ENCODE peak calls at places on chromosomes 2 and 18, in five cellular contexts. J, C, N, Q and Y are unnamed samples.

GRCh38 chr2:224892574-224893204 is 149.6 kb downstream of the DOCK10 start:
- DNase-seq in J (peak; percentile 3), Q (no peak), N (no peak), C (no peak), Y (no peak)

GRCh38 chr2:229713371-229714079 is 830 bp downstream of the DNER start:
- DNase-seq in Q (no peak), C (no peak), J (peak; percentile 12), N (no peak), Y (no peak)

GRCh38 chr2:159226059-159226461 is 60.4 kb downstream of the WDSUB1 start:
- DNase-seq in C (no peak), J (peak; percentile 85), N (no peak), Q (no peak), Y (no peak)

GRCh38 chr18:10015288-10015701 is 101.5 kb downstream of the VAPA start:
- DNase-seq in J (peak; percentile 73), N (no peak), C (no peak), Q (no peak), Y (no peak)

GRCh38 chr2:206614825-206615224 is 27.5 kb upstream of the FAM237A start:
- DNase-seq in C (no peak), Q (no peak), N (no peak), J (no peak), Y (no peak)

GRCh38 chr2:157421964-157422363 is 21.9 kb downstream of the CYTIP start:
- DNase-seq in J (no peak), C (no peak), Q (no peak), N (no peak), Y (no peak)

GRCh38 chr18:7021994-7022840 is 95.4 kb downstream of the LAMA1 start:
- DNase-seq in N (no peak), C (no peak), Q (no peak), J (peak; percentile 47), Y (peak; percentile 26)

GRCh38 chr2:236776695-236777251 is 207.1 kb downstream of the ACKR3 start:
- DNase-seq in N (no peak), J (peak; percentile 87), Q (no peak), C (no peak), Y (no peak)

GRCh38 chr2:56613917-56614316 is 430.1 kb downstream of the CCDC85A start:
- DNase-seq in J (peak; percentile 20), N (no peak), Q (no peak), C (no peak), Y (no peak)

GRCh38 chr2:101399001-101399794 is 11.9 kb upstream of the CREG2 start:
- DNase-seq in Q (no peak), N (no peak), C (no peak), J (no peak), Y (no peak)

GRCh38 chr2:19349911-19350677 is 8.3 kb downstream of the OSR1 start:
- DNase-seq in J (peak; percentile 39), C (peak; percentile 51), Q (no peak), N (peak; percentile 82), Y (peak; percentile 8)

GRCh38 chr2:119549236-119549635 is 5.0 kb downstream of the CFAP221 start:
- DNase-seq in N (no peak), J (peak; percentile 81), Q (no peak), C (no peak), Y (no peak)

GRCh38 chr18:46318356-46318755 is 214.2 kb downstream of the HAUS1 start:
- DNase-seq in J (no peak), C (no peak), Q (no peak), N (no peak), Y (no peak)

GRCh38 chr18:40485318-40485717 is 1469.7 kb upstream of the PIK3C3 start:
- DNase-seq in N (no peak), J (peak; percentile 68), Q (no peak), C (no peak), Y (no peak)

GRCh38 chr18:44586782-44587524 is 93.7 kb upstream of the SETBP1 start:
- DNase-seq in C (no peak), J (no peak), Q (no peak), N (no peak), Y (no peak)

GRCh38 chr2:29262681-29263260 is 147.6 kb downstream of the CLIP4 start:
- DNase-seq in N (no peak), Q (no peak), J (no peak), C (no peak), Y (no peak)

GRCh38 chr2:54720563-54720962 is 2.9 kb upstream of the EML6 start:
- DNase-seq in N (no peak), Q (no peak), C (no peak), J (peak; percentile 44), Y (no peak)

GRCh38 chr2:176161817-176162626 is 4.9 kb downstream of the HOXD3 start:
- DNase-seq in C (no peak), N (no peak), Q (no peak), J (peak; percentile 89), Y (no peak)

GRCh38 chr2:60534034-60534393 is 19.4 kb downstream of the BCL11A start:
- DNase-seq in J (no peak), Q (no peak), N (no peak), C (no peak), Y (no peak)
- H3K4me3 ChIP-seq in J (no peak overlapping the region), Q (no peak overlapping the region), N (no peak overlapping the region), C (no peak overlapping the region), Y (no peak overlapping the region)

DNA sequence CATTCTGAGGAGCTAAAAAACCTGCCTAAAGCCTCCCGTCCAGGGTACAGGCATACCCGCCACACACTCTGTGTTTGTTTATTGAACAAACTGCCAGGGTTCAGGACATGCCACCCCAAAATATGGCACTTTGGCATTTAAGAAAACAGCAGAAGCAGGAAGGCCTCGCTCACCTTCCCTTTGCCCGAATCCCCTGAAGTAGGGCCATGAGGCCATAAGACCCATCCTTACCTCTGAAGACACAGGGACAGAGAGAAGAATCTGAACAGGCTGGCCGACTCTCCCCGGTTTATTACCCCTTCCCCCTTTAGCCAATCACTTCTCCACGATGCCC is 1.7 kb upstream of the NEURL3 start:
- DNase-seq in Q (no peak), J (no peak), C (no peak), N (no peak), Y (no peak)
- H3K4me1 ChIP-seq in Q (peaks cover 17% of the 10 kb centered on the region), J (no peaks in the 10 kb centered on the region), C (peaks cover 4% of the 10 kb centered on the region), N (peaks cover 32% of the 10 kb centered on the region), Y (no peaks in the 10 kb centered on the region)

GRCh38 chr18:52426462-52426861 is 86.5 kb downstream of the DCC start:
- DNase-seq in J (no peak), N (no peak), Q (no peak), C (no peak), Y (no peak)

GRCh38 chr18:52426041-52426440 is 86.0 kb downstream of the DCC start:
- DNase-seq in J (no peak), N (no peak), C (no peak), Q (no peak), Y (no peak)

GRCh38 chr18:52422985-52423601 is 83.1 kb downstream of the DCC start:
- DNase-seq in J (no peak), Q (no peak), N (no peak), C (no peak), Y (no peak)

GRCh38 chr18:52427521-52428175 is 87.7 kb downstream of the DCC start:
- DNase-seq in N (no peak), Q (no peak), J (no peak), C (no peak), Y (no peak)
- H3K4me3 ChIP-seq in N (no peak overlapping the region), Q (no peak overlapping the region), J (no peak overlapping the region), C (no peak overlapping the region), Y (no peak overlapping the region)

GRCh38 chr2:85178980-85179411 is 45.8 kb downstream of the TCF7L1 start:
- DNase-seq in J (no peak), N (no peak), Q (no peak), C (no peak), Y (no peak)
- H3K4me1 ChIP-seq in J (peaks cover 23% of the 10 kb centered on the region), N (peaks cover 46% of the 10 kb centered on the region), Q (no peaks in the 10 kb centered on the region), C (peaks cover 6% of the 10 kb centered on the region), Y (no peaks in the 10 kb centered on the region)